ENCODE peak calls at places on chromosomes 11 and 22, in nine cellular contexts. One of them, this sample, is unnamed.
A peak's percentile ranks its signal among the peaks of the same experiment; 100 is the strongest.

GRCh38 chr22:38984224-38984623 is 2.1 kb downstream of the APOBEC3B start:
- DNase-seq in upper lobe of right lung: no peak
- DNase-seq in cardiac muscle cell: no peak
- DNase-seq in fibroblast of the aortic adventitia: no peak
- DNase-seq in tibial nerve: no peak
- DNase-seq in tibial artery: no peak
- DNase-seq in IMR-90: no peak
- DNase-seq in body of pancreas: no peak
- DNase-seq in naive thymus-derived CD4-positive, alpha-beta T cell: no peak
- DNase-seq in this sample: no peak

GRCh38 chr11:772429-773390 is 4.6 kb downstream of the GATD1 start:
- DNase-seq in tibial artery: no peak
- DNase-seq in IMR-90: no peak
- DNase-seq in fibroblast of the aortic adventitia: no peak
- DNase-seq in naive thymus-derived CD4-positive, alpha-beta T cell: no peak
- DNase-seq in tibial nerve: no peak
- DNase-seq in upper lobe of right lung: peak; percentile 61
- DNase-seq in cardiac muscle cell: no peak
- DNase-seq in body of pancreas: peak; percentile 38
- DNase-seq in this sample: no peak

GRCh38 chr11:126683766-126684728 is 316.5 kb downstream of the KIRREL3 start:
- DNase-seq in cardiac muscle cell: no peak
- DNase-seq in IMR-90: no peak
- DNase-seq in body of pancreas: no peak
- DNase-seq in upper lobe of right lung: no peak
- DNase-seq in tibial nerve: no peak
- DNase-seq in tibial artery: no peak
- DNase-seq in naive thymus-derived CD4-positive, alpha-beta T cell: no peak
- DNase-seq in fibroblast of the aortic adventitia: no peak
- DNase-seq in this sample: no peak

GRCh38 chr11:59680287-59681154 is 11.7 kb upstream of the PATL1 start:
- DNase-seq in tibial artery: peak; percentile 51
- DNase-seq in cardiac muscle cell: peak; percentile 90
- DNase-seq in fibroblast of the aortic adventitia: peak; percentile 87
- DNase-seq in tibial nerve: peak; percentile 47
- DNase-seq in upper lobe of right lung: peak; percentile 78
- DNase-seq in IMR-90: peak; percentile 83
- DNase-seq in body of pancreas: peak; percentile 78
- DNase-seq in naive thymus-derived CD4-positive, alpha-beta T cell: peak; percentile 62
- DNase-seq in this sample: peak; percentile 54

GRCh38 chr11:129696309-129696989 is 119.2 kb upstream of the TMEM45B start:
- DNase-seq in tibial artery: no peak
- DNase-seq in naive thymus-derived CD4-positive, alpha-beta T cell: no peak
- DNase-seq in upper lobe of right lung: peak; percentile 29
- DNase-seq in cardiac muscle cell: no peak
- DNase-seq in fibroblast of the aortic adventitia: no peak
- DNase-seq in tibial nerve: no peak
- DNase-seq in IMR-90: no peak
- DNase-seq in body of pancreas: no peak
- DNase-seq in this sample: no peak

GRCh38 chr22:31349960-31350359 is 3.8 kb upstream of the PATZ1 start:
- DNase-seq in tibial artery: no peak
- DNase-seq in naive thymus-derived CD4-positive, alpha-beta T cell: no peak
- DNase-seq in body of pancreas: no peak
- DNase-seq in cardiac muscle cell: no peak
- DNase-seq in fibroblast of the aortic adventitia: no peak
- DNase-seq in upper lobe of right lung: no peak
- DNase-seq in IMR-90: no peak
- DNase-seq in tibial nerve: no peak
- DNase-seq in this sample: no peak

GRCh38 chr11:119734788-119735187 is 5.8 kb upstream of the NECTIN1 start:
- DNase-seq in tibial artery: no peak
- DNase-seq in naive thymus-derived CD4-positive, alpha-beta T cell: no peak
- DNase-seq in IMR-90: no peak
- DNase-seq in body of pancreas: peak; percentile 52
- DNase-seq in fibroblast of the aortic adventitia: no peak
- DNase-seq in tibial nerve: no peak
- DNase-seq in upper lobe of right lung: no peak
- DNase-seq in cardiac muscle cell: no peak
- DNase-seq in this sample: no peak

GRCh38 chr11:115607621-115608191 is 103.5 kb upstream of the CADM1 start:
- DNase-seq in tibial nerve: no peak
- DNase-seq in tibial artery: no peak
- DNase-seq in body of pancreas: peak; percentile 5
- DNase-seq in naive thymus-derived CD4-positive, alpha-beta T cell: no peak
- DNase-seq in fibroblast of the aortic adventitia: no peak
- DNase-seq in upper lobe of right lung: no peak
- DNase-seq in cardiac muscle cell: peak; percentile 21
- DNase-seq in IMR-90: no peak
- DNase-seq in this sample: no peak

GRCh38 chr11:43541993-43542392 is 138.5 kb upstream of the HSD17B12 start:
- DNase-seq in tibial nerve: no peak
- DNase-seq in IMR-90: peak; percentile 9
- DNase-seq in naive thymus-derived CD4-positive, alpha-beta T cell: no peak
- DNase-seq in upper lobe of right lung: no peak
- DNase-seq in tibial artery: no peak
- DNase-seq in body of pancreas: no peak
- DNase-seq in fibroblast of the aortic adventitia: no peak
- DNase-seq in cardiac muscle cell: no peak
- DNase-seq in this sample: no peak

GRCh38 chr11:9001736-9002135 is 2.1 kb downstream of the NRIP3 start:
- DNase-seq in tibial artery: no peak
- DNase-seq in cardiac muscle cell: peak; percentile 65
- DNase-seq in IMR-90: peak; percentile 95
- DNase-seq in tibial nerve: no peak
- DNase-seq in body of pancreas: no peak
- DNase-seq in fibroblast of the aortic adventitia: peak; percentile 71
- DNase-seq in upper lobe of right lung: no peak
- DNase-seq in naive thymus-derived CD4-positive, alpha-beta T cell: no peak
- DNase-seq in this sample: no peak

GRCh38 chr22:19042285-19043110 is 79.7 kb downstream of the DGCR2 start:
- DNase-seq in tibial nerve: no peak
- DNase-seq in tibial artery: peak; percentile 15
- DNase-seq in body of pancreas: no peak
- DNase-seq in fibroblast of the aortic adventitia: no peak
- DNase-seq in IMR-90: no peak
- DNase-seq in cardiac muscle cell: no peak
- DNase-seq in upper lobe of right lung: peak; percentile 54
- DNase-seq in naive thymus-derived CD4-positive, alpha-beta T cell: no peak
- DNase-seq in this sample: no peak

GRCh38 chr11:118914178-118914918 is 11.4 kb downstream of the BCL9L start:
- DNase-seq in cardiac muscle cell: peak; percentile 50
- DNase-seq in upper lobe of right lung: no peak
- DNase-seq in tibial nerve: no peak
- DNase-seq in body of pancreas: peak; percentile 73
- DNase-seq in naive thymus-derived CD4-positive, alpha-beta T cell: peak; percentile 86
- DNase-seq in tibial artery: no peak
- DNase-seq in fibroblast of the aortic adventitia: no peak
- DNase-seq in IMR-90: no peak
- DNase-seq in this sample: no peak

GRCh38 chr11:49302360-49302759 is 94.0 kb upstream of the FOLH1 start:
- DNase-seq in upper lobe of right lung: no peak
- DNase-seq in IMR-90: no peak
- DNase-seq in naive thymus-derived CD4-positive, alpha-beta T cell: no peak
- DNase-seq in fibroblast of the aortic adventitia: no peak
- DNase-seq in cardiac muscle cell: no peak
- DNase-seq in tibial artery: no peak
- DNase-seq in tibial nerve: no peak
- DNase-seq in body of pancreas: no peak
- DNase-seq in this sample: no peak

GRCh38 chr11:3091846-3092602 is 34.8 kb upstream of the CARS1 start:
- DNase-seq in cardiac muscle cell: peak; percentile 61
- DNase-seq in upper lobe of right lung: peak; percentile 84
- DNase-seq in fibroblast of the aortic adventitia: peak; percentile 48
- DNase-seq in body of pancreas: peak; percentile 81
- DNase-seq in tibial artery: no peak
- DNase-seq in tibial nerve: peak; percentile 61
- DNase-seq in naive thymus-derived CD4-positive, alpha-beta T cell: peak; percentile 70
- DNase-seq in IMR-90: peak; percentile 44
- DNase-seq in this sample: peak; percentile 85

GRCh38 chr11:118625036-118625690 is 17.7 kb downstream of the PHLDB1 start:
- DNase-seq in naive thymus-derived CD4-positive, alpha-beta T cell: no peak
- DNase-seq in IMR-90: no peak
- DNase-seq in fibroblast of the aortic adventitia: no peak
- DNase-seq in tibial nerve: no peak
- DNase-seq in tibial artery: no peak
- DNase-seq in cardiac muscle cell: no peak
- DNase-seq in upper lobe of right lung: no peak
- DNase-seq in body of pancreas: no peak
- DNase-seq in this sample: no peak

GRCh38 chr11:70191495-70192140 is 11.5 kb upstream of the FADD start:
- DNase-seq in body of pancreas: peak; percentile 84
- DNase-seq in upper lobe of right lung: peak; percentile 87
- DNase-seq in naive thymus-derived CD4-positive, alpha-beta T cell: no peak
- DNase-seq in tibial artery: peak; percentile 62
- DNase-seq in cardiac muscle cell: peak; percentile 70
- DNase-seq in tibial nerve: peak; percentile 44
- DNase-seq in IMR-90: peak; percentile 49
- DNase-seq in fibroblast of the aortic adventitia: peak; percentile 47
- DNase-seq in this sample: peak; percentile 91

GRCh38 chr22:50252081-50253045 is 1.3 kb upstream of the HDAC10 start:
- DNase-seq in upper lobe of right lung: peak; percentile 90
- DNase-seq in tibial nerve: peak; percentile 80
- DNase-seq in body of pancreas: peak; percentile 83
- DNase-seq in cardiac muscle cell: peak; percentile 71
- DNase-seq in fibroblast of the aortic adventitia: peak; percentile 65
- DNase-seq in IMR-90: peak; percentile 52
- DNase-seq in naive thymus-derived CD4-positive, alpha-beta T cell: peak; percentile 73
- DNase-seq in tibial artery: peak; percentile 79
- DNase-seq in this sample: peak; percentile 75
- H3K4me3 ChIP-seq in upper lobe of right lung: peak overlapping the region; percentile 89
- H3K4me3 ChIP-seq in tibial nerve: no peak overlapping the region
- H3K4me3 ChIP-seq in body of pancreas: no peak overlapping the region
- H3K4me3 ChIP-seq in cardiac muscle cell: no peak overlapping the region
- H3K4me3 ChIP-seq in fibroblast of the aortic adventitia: no peak overlapping the region
- H3K4me3 ChIP-seq in IMR-90: no peak overlapping the region
- H3K4me3 ChIP-seq in naive thymus-derived CD4-positive, alpha-beta T cell: no peak overlapping the region
- H3K4me3 ChIP-seq in tibial artery: peak overlapping the region; percentile 70
- H3K4me3 ChIP-seq in this sample: no peak overlapping the region

DNA sequence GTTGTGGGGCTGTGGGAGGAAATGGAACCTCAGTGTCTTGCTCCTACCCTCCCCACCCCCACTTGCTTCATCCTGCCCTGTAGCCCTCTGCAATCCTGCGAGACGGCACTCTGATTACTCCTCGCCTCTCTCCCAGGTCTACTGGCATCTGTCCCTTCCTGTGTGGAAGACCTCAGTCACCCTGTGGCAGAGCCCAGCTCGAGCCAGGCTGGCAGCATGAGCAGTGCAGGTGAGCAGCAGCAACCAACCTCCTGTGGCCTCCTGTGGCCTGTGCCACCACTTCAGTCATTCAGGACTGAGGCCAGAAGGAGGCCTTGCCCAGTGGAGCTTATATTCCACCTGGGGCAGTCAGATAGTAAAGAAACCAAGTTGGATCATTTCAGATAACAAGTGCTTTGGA is 14.7 kb upstream of the MAPK8IP1 start:
- DNase-seq in IMR-90: no peak
- DNase-seq in tibial nerve: no peak
- DNase-seq in fibroblast of the aortic adventitia: no peak
- DNase-seq in body of pancreas: no peak
- DNase-seq in naive thymus-derived CD4-positive, alpha-beta T cell: no peak
- DNase-seq in tibial artery: no peak
- DNase-seq in upper lobe of right lung: peak; percentile 36
- DNase-seq in cardiac muscle cell: no peak
- DNase-seq in this sample: no peak
- H3K4me3 ChIP-seq in IMR-90: no peak overlapping the region
- H3K4me3 ChIP-seq in tibial nerve: no peak overlapping the region
- H3K4me3 ChIP-seq in fibroblast of the aortic adventitia: no peak overlapping the region
- H3K4me3 ChIP-seq in body of pancreas: no peak overlapping the region
- H3K4me3 ChIP-seq in naive thymus-derived CD4-positive, alpha-beta T cell: no peak overlapping the region
- H3K4me3 ChIP-seq in tibial artery: no peak overlapping the region
- H3K4me3 ChIP-seq in upper lobe of right lung: no peak overlapping the region
- H3K4me3 ChIP-seq in cardiac muscle cell: no peak overlapping the region
- H3K4me3 ChIP-seq in this sample: no peak overlapping the region

GRCh38 chr22:41562461-41562860 is 1.7 kb downstream of the CSDC2 start:
- DNase-seq in naive thymus-derived CD4-positive, alpha-beta T cell: no peak
- DNase-seq in tibial nerve: no peak
- DNase-seq in tibial artery: no peak
- DNase-seq in upper lobe of right lung: no peak
- DNase-seq in cardiac muscle cell: no peak
- DNase-seq in fibroblast of the aortic adventitia: no peak
- DNase-seq in body of pancreas: no peak
- DNase-seq in IMR-90: no peak
- DNase-seq in this sample: no peak
- H3K4me3 ChIP-seq in naive thymus-derived CD4-positive, alpha-beta T cell: no peak overlapping the region
- H3K4me3 ChIP-seq in tibial nerve: no peak overlapping the region
- H3K4me3 ChIP-seq in tibial artery: peak overlapping the region; percentile 73
- H3K4me3 ChIP-seq in upper lobe of right lung: no peak overlapping the region
- H3K4me3 ChIP-seq in cardiac muscle cell: no peak overlapping the region
- H3K4me3 ChIP-seq in fibroblast of the aortic adventitia: no peak overlapping the region
- H3K4me3 ChIP-seq in body of pancreas: no peak overlapping the region
- H3K4me3 ChIP-seq in IMR-90: peak overlapping the region; percentile 80
- H3K4me3 ChIP-seq in this sample: no peak overlapping the region

GRCh38 chr22:45976351-45977002 is 485 bp downstream of the WNT7B start:
- DNase-seq in body of pancreas: peak; percentile 19
- DNase-seq in fibroblast of the aortic adventitia: no peak
- DNase-seq in tibial nerve: no peak
- DNase-seq in tibial artery: no peak
- DNase-seq in cardiac muscle cell: no peak
- DNase-seq in upper lobe of right lung: peak; percentile 73
- DNase-seq in naive thymus-derived CD4-positive, alpha-beta T cell: no peak
- DNase-seq in IMR-90: no peak
- DNase-seq in this sample: no peak
- H3K4me3 ChIP-seq in body of pancreas: no peak overlapping the region
- H3K4me3 ChIP-seq in fibroblast of the aortic adventitia: peak overlapping the region; percentile 41
- H3K4me3 ChIP-seq in tibial nerve: no peak overlapping the region
- H3K4me3 ChIP-seq in tibial artery: no peak overlapping the region
- H3K4me3 ChIP-seq in cardiac muscle cell: peak overlapping the region; percentile 12
- H3K4me3 ChIP-seq in upper lobe of right lung: peak overlapping the region; percentile 45
- H3K4me3 ChIP-seq in naive thymus-derived CD4-positive, alpha-beta T cell: no peak overlapping the region
- H3K4me3 ChIP-seq in IMR-90: peak overlapping the region; percentile 21
- H3K4me3 ChIP-seq in this sample: peak overlapping the region; percentile 20

GRCh38 chr22:49964493-49965290 is 4.1 kb downstream of the PIM3 start:
- DNase-seq in tibial nerve: no peak
- DNase-seq in cardiac muscle cell: no peak
- DNase-seq in tibial artery: peak; percentile 20
- DNase-seq in fibroblast of the aortic adventitia: no peak
- DNase-seq in body of pancreas: no peak
- DNase-seq in IMR-90: no peak
- DNase-seq in naive thymus-derived CD4-positive, alpha-beta T cell: no peak
- DNase-seq in upper lobe of right lung: peak; percentile 63
- DNase-seq in this sample: peak; percentile 24
- H3K4me3 ChIP-seq in tibial nerve: no peak overlapping the region
- H3K4me3 ChIP-seq in cardiac muscle cell: no peak overlapping the region
- H3K4me3 ChIP-seq in tibial artery: peak overlapping the region; percentile 6
- H3K4me3 ChIP-seq in fibroblast of the aortic adventitia: no peak overlapping the region
- H3K4me3 ChIP-seq in body of pancreas: no peak overlapping the region
- H3K4me3 ChIP-seq in IMR-90: no peak overlapping the region
- H3K4me3 ChIP-seq in naive thymus-derived CD4-positive, alpha-beta T cell: no peak overlapping the region
- H3K4me3 ChIP-seq in upper lobe of right lung: peak overlapping the region; percentile 93
- H3K4me3 ChIP-seq in this sample: no peak overlapping the region

GRCh38 chr22:37982938-37983859 is 1.2 kb downstream of the SOX10 start:
- DNase-seq in tibial nerve: no peak
- DNase-seq in upper lobe of right lung: no peak
- DNase-seq in cardiac muscle cell: no peak
- DNase-seq in naive thymus-derived CD4-positive, alpha-beta T cell: no peak
- DNase-seq in fibroblast of the aortic adventitia: no peak
- DNase-seq in body of pancreas: no peak
- DNase-seq in IMR-90: no peak
- DNase-seq in tibial artery: no peak
- DNase-seq in this sample: peak; percentile 41
- H3K4me3 ChIP-seq in tibial nerve: peak overlapping the region; percentile 70
- H3K4me3 ChIP-seq in upper lobe of right lung: no peak overlapping the region
- H3K4me3 ChIP-seq in cardiac muscle cell: no peak overlapping the region
- H3K4me3 ChIP-seq in naive thymus-derived CD4-positive, alpha-beta T cell: no peak overlapping the region
- H3K4me3 ChIP-seq in fibroblast of the aortic adventitia: no peak overlapping the region
- H3K4me3 ChIP-seq in body of pancreas: no peak overlapping the region
- H3K4me3 ChIP-seq in IMR-90: no peak overlapping the region
- H3K4me3 ChIP-seq in tibial artery: no peak overlapping the region
- H3K4me3 ChIP-seq in this sample: no peak overlapping the region